ENCODE peak calls at places on chromosomes 2 and 18, in six cellular contexts. T, O, G, A, K and L are unnamed samples.
A peak's percentile ranks its signal among the peaks of the same experiment; 100 is the strongest.

GRCh38 chr2:127154985-127155650 is 48.2 kb upstream of the BIN1 start:
- DNase-seq in T (no peak), O (no peak), G (no peak), A (no peak), K (no peak), L (no peak)

GRCh38 chr2:187165936-187166335 is 282.1 kb downstream of the CALCRL start:
- DNase-seq in T (no peak), O (no peak), G (no peak), A (no peak), K (no peak), L (no peak)

GRCh38 chr18:46449033-46449432 is 208.0 kb downstream of the LOXHD1 start:
- DNase-seq in T (no peak), O (no peak), G (no peak), A (no peak), K (no peak), L (no peak)

GRCh38 chr2:23600336-23600735 is 215.4 kb downstream of the KLHL29 start:
- DNase-seq in T (no peak), O (no peak), G (no peak), A (no peak), K (no peak), L (no peak)

GRCh38 chr2:127598711-127599110 is 47.2 kb upstream of the GPR17 start:
- DNase-seq in T (no peak), O (no peak), G (no peak), A (no peak), K (no peak), L (no peak)

GRCh38 chr2:120894936-120895335 is 159.3 kb downstream of the GLI2 start:
- DNase-seq in T (no peak), O (peak; percentile 18), G (no peak), A (peak; percentile 16), K (no peak), L (no peak)

GRCh38 chr18:623760-624620 is 27.2 kb downstream of the CLUL1 start:
- DNase-seq in T (no peak), O (no peak), G (peak; percentile 36), A (peak; percentile 68), K (peak; percentile 37), L (peak; percentile 47)

GRCh38 chr2:237336131-237336530 is 77.8 kb downstream of the COL6A3 start:
- DNase-seq in T (no peak), O (no peak), G (no peak), A (no peak), K (no peak), L (no peak)

GRCh38 chr2:217023611-217024010 is 163.7 kb upstream of the TNP1 start:
- DNase-seq in T (no peak), O (no peak), G (no peak), A (no peak), K (no peak), L (no peak)

GRCh38 chr2:157336137-157336721 is 10.6 kb upstream of the ERMN start:
- DNase-seq in T (no peak), O (no peak), G (peak; percentile 40), A (no peak), K (no peak), L (peak; percentile 57)

GRCh38 chr2:239073270-239073669 is 225.4 kb downstream of the TWIST2 start:
- DNase-seq in T (no peak), O (peak; percentile 66), G (no peak), A (no peak), K (no peak), L (no peak)

GRCh38 chr2:33195891-33196290 is 249.1 kb downstream of the LTBP1 start:
- DNase-seq in T (no peak), O (no peak), G (no peak), A (no peak), K (no peak), L (no peak)
- H3K27ac ChIP-seq in T (no peak overlapping the region), O (no peak overlapping the region), G (no peak overlapping the region), A (no peak overlapping the region), K (no peak overlapping the region), L (no peak overlapping the region)

GRCh38 chr2:228593992-228594391 is 412.5 kb upstream of the SPHKAP start:
- DNase-seq in T (no peak), O (no peak), G (no peak), A (no peak), K (no peak), L (no peak)
- H3K9me3 ChIP-seq in T (no peaks in the 10 kb centered on the region), O (no peaks in the 10 kb centered on the region), G (no peaks in the 10 kb centered on the region), A (no peaks in the 10 kb centered on the region), K (no peaks in the 10 kb centered on the region), L (no peaks in the 10 kb centered on the region)

GRCh38 chr2:227853204-227853629 is 18.2 kb upstream of the DAW1 start:
- DNase-seq in T (no peak), O (no peak), G (no peak), A (no peak), K (peak; percentile 79), L (no peak)

GRCh38 chr2:227846831-227847230 is 24.6 kb upstream of the DAW1 start:
- DNase-seq in T (no peak), O (no peak), G (no peak), A (no peak), K (no peak), L (no peak)

GRCh38 chr2:227849906-227850305 is 21.5 kb upstream of the DAW1 start:
- DNase-seq in T (no peak), O (no peak), G (no peak), A (no peak), K (no peak), L (no peak)

GRCh38 chr2:227848146-227848545 is 23.3 kb upstream of the DAW1 start:
- DNase-seq in T (no peak), O (no peak), G (no peak), A (no peak), K (no peak), L (no peak)

DNA sequence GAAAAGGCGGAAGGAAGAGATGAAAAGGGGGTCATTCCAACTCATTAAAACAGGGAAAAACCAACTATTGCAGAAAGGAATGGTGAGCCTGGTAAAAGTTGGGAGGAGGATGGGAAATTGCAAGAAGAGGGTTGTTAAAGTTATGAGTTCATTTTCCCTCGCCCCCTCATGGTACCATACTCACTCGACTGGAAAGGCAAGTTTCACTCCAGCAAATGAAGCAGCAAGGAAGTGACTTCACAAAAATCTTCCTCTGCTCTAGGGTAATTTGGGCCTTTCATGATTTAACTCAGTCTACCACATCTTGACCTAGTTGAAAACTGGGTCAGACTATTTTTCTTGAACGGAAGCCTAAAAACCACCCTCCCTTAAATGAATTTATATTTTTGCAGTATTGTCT is 22.8 kb upstream of the DAW1 start:
- DNase-seq in T (peak; percentile 24), O (no peak), G (peak; percentile 55), A (no peak), K (peak; percentile 51), L (no peak)
- H3K4me1 ChIP-seq in T (peaks cover 8% of the 10 kb centered on the region), O (no peaks in the 10 kb centered on the region), G (peaks cover 3% of the 10 kb centered on the region), A (no peaks in the 10 kb centered on the region), K (no peaks in the 10 kb centered on the region), L (no peaks in the 10 kb centered on the region)

GRCh38 chr2:204026294-204026693 is 89.7 kb downstream of the ICOS start:
- DNase-seq in T (no peak), O (no peak), G (no peak), A (no peak), K (no peak), L (no peak)
- H3K27ac ChIP-seq in T (no peak overlapping the region), O (no peak overlapping the region), G (peak overlapping the region; percentile 79), A (no peak overlapping the region), K (no peak overlapping the region), L (no peak overlapping the region)

GRCh38 chr2:86552889-86553288 is 10.4 kb downstream of the CHMP3 start:
- DNase-seq in T (no peak), O (no peak), G (peak; percentile 44), A (no peak), K (no peak), L (peak; percentile 75)
- H3K9me3 ChIP-seq in T (no peaks in the 10 kb centered on the region), O (peaks cover 20% of the 10 kb centered on the region), G (no peaks in the 10 kb centered on the region), A (no peaks in the 10 kb centered on the region), K (peaks cover 11% of the 10 kb centered on the region), L (no peaks in the 10 kb centered on the region)

DNA sequence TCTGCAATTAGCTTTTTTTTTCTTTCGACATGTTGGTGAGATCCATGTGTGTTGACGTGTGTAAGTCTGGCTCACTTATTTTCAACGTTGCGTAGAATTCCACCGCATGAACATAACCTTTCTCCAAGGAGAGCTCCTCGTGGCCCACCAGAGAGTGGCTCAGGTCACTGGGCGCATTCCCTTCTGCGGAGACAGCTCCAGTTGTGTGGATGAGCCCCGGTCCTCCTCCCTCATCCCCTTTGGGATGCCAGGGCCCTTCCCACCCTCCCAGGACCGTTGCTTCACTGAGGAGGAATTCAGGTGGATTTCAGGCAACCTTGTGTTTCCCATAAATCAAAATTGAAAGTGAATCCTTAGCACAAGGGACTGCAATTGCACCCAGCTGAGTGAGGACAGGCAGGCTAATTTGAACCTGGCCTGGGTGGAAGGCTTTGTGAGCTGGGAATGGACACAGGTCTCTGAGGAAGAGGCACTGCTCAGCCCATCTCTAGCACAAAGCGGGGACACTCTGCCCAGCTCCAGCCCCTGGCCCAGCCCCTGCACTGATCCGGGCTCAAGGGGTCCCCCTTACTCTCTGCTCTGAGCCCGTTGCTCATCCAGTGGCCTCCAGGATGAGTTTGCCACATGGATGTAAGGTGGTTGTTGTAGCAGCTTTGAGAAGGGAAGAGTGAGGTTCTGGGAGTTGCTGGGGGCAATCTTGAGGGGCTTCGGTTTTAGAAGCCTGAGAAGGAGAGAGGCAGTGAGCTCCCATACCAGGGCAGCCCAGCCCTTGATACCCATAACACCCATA is 57.8 kb upstream of the HAAO start:
- DNase-seq in T (no peak), O (no peak), G (no peak), A (peak; percentile 15), K (no peak), L (no peak)
- H3K4me1 ChIP-seq in T (no peaks in the 10 kb centered on the region), O (no peaks in the 10 kb centered on the region), G (no peaks in the 10 kb centered on the region), A (peaks cover 26% of the 10 kb centered on the region), K (no peaks in the 10 kb centered on the region), L (no peaks in the 10 kb centered on the region)